ENCODE peak calls at places on chromosomes 11 and 22, in ten cellular contexts. H is AG10803, R is DND-41, Z is brain microvascular endothelial cell, I is fibroblast of lung, E is GM12865, T is B cell, A is fibroblast of the aortic adventitia, F is H9, L is stomach. S is an unnamed sample.

GRCh38 chr11:64021742-64022067 is 14.0 kb upstream of the FLRT1 start:
- DNase-seq in H (no peak), R (no peak), Z (no peak), I (no peak), E (no peak), T (no peak), A (no peak), F (peak), L (no peak), S (no peak)

GRCh38 chr11:30789270-30789669 is 203.1 kb upstream of the MPPED2 start:
- DNase-seq in H (peak), R (no peak), Z (no peak), I (peak), E (no peak), T (no peak), A (no peak), F (no peak), L (no peak), S (no peak)

GRCh38 chr11:7657306-7658025 is 15.8 kb downstream of the CYB5R2 start:
- DNase-seq in H (peak), R (no peak), Z (peak), I (peak), E (peak), T (no peak), A (peak), F (peak), L (peak), S (peak)

GRCh38 chr11:69513663-69514062 is 32.2 kb downstream of the LINC01488 start:
- DNase-seq in H (no peak), R (no peak), Z (no peak), I (no peak), E (no peak), T (no peak), A (no peak), F (no peak), L (no peak), S (no peak)

GRCh38 chr22:25930710-25931353 is 188.8 kb downstream of the MYO18B start:
- DNase-seq in H (no peak), R (no peak), Z (no peak), I (no peak), E (no peak), T (no peak), A (no peak), F (no peak), L (no peak), S (no peak)

GRCh38 chr11:69594481-69594880 is 46.5 kb upstream of the CCND1 start:
- DNase-seq in H (no peak), R (no peak), Z (no peak), I (no peak), E (no peak), T (no peak), A (no peak), F (no peak), L (no peak), S (no peak)

GRCh38 chr11:19164230-19164855 is 37.4 kb downstream of the CSRP3 start:
- DNase-seq in H (no peak), R (no peak), Z (no peak), I (no peak), E (no peak), T (no peak), A (no peak), F (no peak), L (no peak), S (no peak)

GRCh38 chr11:17544181-17544622 is at the start of gene USH1C:
- DNase-seq in H (no peak), R (no peak), Z (no peak), I (no peak), E (no peak), T (no peak), A (no peak), F (peak), L (peak), S (no peak)

GRCh38 chr11:19786644-19787043 is 74.0 kb downstream of the NAV2 start:
- DNase-seq in H (no peak), R (no peak), Z (no peak), I (no peak), E (no peak), T (no peak), A (no peak), F (no peak), L (no peak), S (no peak)

GRCh38 chr11:93905384-93905783 is 55.0 kb upstream of the VSTM5 start:
- DNase-seq in H (peak), R (no peak), Z (peak), I (peak), E (no peak), T (no peak), A (peak), F (no peak), L (no peak), S (no peak)

GRCh38 chr11:130165601-130166456 is 6.2 kb downstream of the ST14 start:
- DNase-seq in H (no peak), R (no peak), Z (no peak), I (no peak), E (no peak), T (no peak), A (no peak), F (no peak), L (no peak), S (no peak)

GRCh38 chr22:46803031-46803880 is 40.8 kb downstream of the TBC1D22A start:
- DNase-seq in H (no peak), R (peak), Z (no peak), I (peak), E (peak), T (peak), A (peak), F (peak), L (peak), S (peak)

GRCh38 chr11:46402957-46403902 is 11.7 kb upstream of the CHRM4 start:
- DNase-seq in H (no peak), R (no peak), Z (no peak), I (no peak), E (no peak), T (no peak), A (no peak), F (no peak), L (no peak), S (no peak)

GRCh38 chr11:827146-827860 is 416 bp upstream of the CRACR2B start:
- DNase-seq in H (no peak), R (no peak), Z (no peak), I (no peak), E (peak), T (no peak), A (no peak), F (peak), L (peak), S (peak)

GRCh38 chr11:40445391-40445790 is 1014.1 kb downstream of the LRRC4C start:
- DNase-seq in H (peak), R (no peak), Z (no peak), I (peak), E (no peak), T (no peak), A (no peak), F (no peak), L (no peak), S (no peak)

GRCh38 chr11:114059278-114059983 is at the start of gene ZBTB16:
- DNase-seq in H (no peak), R (no peak), Z (no peak), I (no peak), E (no peak), T (peak), A (no peak), F (peak), L (peak), S (peak)

GRCh38 chr11:64751136-64751535 is 7.2 kb upstream of the RASGRP2 start:
- DNase-seq in H (no peak), R (no peak), Z (no peak), I (no peak), E (no peak), T (no peak), A (no peak), F (no peak), L (no peak), S (no peak)

GRCh38 chr11:56716379-56716854 is 17.5 kb downstream of the OR9G1 start:
- DNase-seq in H (no peak), R (no peak), Z (no peak), I (no peak), E (peak), T (no peak), A (no peak), F (no peak), L (no peak), S (no peak)

GRCh38 chr11:9570313-9570712 is 3.2 kb upstream of the WEE1 start:
- DNase-seq in H (no peak), R (no peak), Z (no peak), I (no peak), E (no peak), T (no peak), A (no peak), F (no peak), L (no peak), S (no peak)

GRCh38 chr11:9569588-9570164 is 3.8 kb upstream of the WEE1 start:
- DNase-seq in H (no peak), R (no peak), Z (no peak), I (no peak), E (no peak), T (no peak), A (no peak), F (no peak), L (no peak), S (no peak)

GRCh38 chr11:9571766-9572120 is 1.7 kb upstream of the WEE1 start:
- DNase-seq in H (no peak), R (no peak), Z (no peak), I (no peak), E (no peak), T (no peak), A (no peak), F (no peak), L (no peak), S (no peak)

GRCh38 chr11:9573054-9573774 is at the start of gene WEE1:
- DNase-seq in H (peak), R (peak), Z (peak), I (peak), E (peak), T (peak), A (peak), F (peak), L (peak), S (peak)

DNA sequence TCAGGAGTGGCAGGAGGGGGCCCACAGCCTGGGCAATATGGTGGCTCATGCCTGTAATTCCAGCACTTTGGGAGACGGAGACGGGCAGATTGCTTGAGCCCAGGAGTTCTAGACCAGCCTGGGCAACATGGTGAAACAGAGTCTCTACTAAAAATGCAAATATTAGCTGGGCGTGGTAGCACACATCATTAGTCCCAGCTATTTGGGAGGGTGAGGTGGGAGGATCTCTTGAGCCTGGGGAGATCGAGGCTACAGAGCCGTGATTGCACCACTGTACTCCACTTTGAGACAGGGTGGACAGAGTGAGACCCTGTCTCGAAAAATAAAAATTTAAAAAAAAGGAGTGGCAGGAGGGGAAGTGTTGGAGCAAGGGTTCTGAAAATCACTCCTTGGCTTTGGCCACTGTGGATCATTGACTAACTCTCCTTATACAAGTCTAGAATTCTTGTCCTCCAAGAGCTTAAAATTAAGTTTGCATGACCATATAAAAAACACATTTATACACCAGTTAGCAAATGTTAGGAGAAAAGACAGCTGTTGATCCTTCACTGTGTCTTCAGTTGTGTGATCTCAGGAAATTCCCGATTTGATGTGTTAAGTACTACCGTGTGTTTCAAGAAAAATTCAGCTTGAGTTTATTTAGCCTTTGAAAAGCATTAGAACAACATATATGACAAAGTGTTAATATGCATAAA is 2.3 kb upstream of the WEE1 start:
- DNase-seq in H (no peak), R (no peak), Z (no peak), I (no peak), E (no peak), T (no peak), A (no peak), F (no peak), L (no peak), S (no peak)
- TF ChIP-seq CTCF in H (no peak), R (no peak), Z (no peak), I (no peak), E (no peak), T (no peak), A (no peak), F (no peak), L (no peak), S (no peak)

GRCh38 chr11:118882489-118882888 is 1.2 kb upstream of the CXCR5 start:
- DNase-seq in H (peak), R (no peak), Z (no peak), I (no peak), E (no peak), T (no peak), A (no peak), F (no peak), L (no peak), S (no peak)

GRCh38 chr11:118884613-118885274 is 1.1 kb downstream of the CXCR5 start:
- DNase-seq in H (no peak), R (no peak), Z (no peak), I (no peak), E (no peak), T (no peak), A (no peak), F (no peak), L (no peak), S (no peak)

GRCh38 chr11:118883004-118883367 is 706 bp upstream of the CXCR5 start:
- DNase-seq in H (no peak), R (no peak), Z (no peak), I (no peak), E (no peak), T (no peak), A (no peak), F (no peak), L (no peak), S (no peak)

GRCh38 chr11:118885319-118885718 is 1.6 kb downstream of the CXCR5 start:
- DNase-seq in H (no peak), R (no peak), Z (no peak), I (no peak), E (no peak), T (no peak), A (no peak), F (no peak), L (no peak), S (no peak)

DNA sequence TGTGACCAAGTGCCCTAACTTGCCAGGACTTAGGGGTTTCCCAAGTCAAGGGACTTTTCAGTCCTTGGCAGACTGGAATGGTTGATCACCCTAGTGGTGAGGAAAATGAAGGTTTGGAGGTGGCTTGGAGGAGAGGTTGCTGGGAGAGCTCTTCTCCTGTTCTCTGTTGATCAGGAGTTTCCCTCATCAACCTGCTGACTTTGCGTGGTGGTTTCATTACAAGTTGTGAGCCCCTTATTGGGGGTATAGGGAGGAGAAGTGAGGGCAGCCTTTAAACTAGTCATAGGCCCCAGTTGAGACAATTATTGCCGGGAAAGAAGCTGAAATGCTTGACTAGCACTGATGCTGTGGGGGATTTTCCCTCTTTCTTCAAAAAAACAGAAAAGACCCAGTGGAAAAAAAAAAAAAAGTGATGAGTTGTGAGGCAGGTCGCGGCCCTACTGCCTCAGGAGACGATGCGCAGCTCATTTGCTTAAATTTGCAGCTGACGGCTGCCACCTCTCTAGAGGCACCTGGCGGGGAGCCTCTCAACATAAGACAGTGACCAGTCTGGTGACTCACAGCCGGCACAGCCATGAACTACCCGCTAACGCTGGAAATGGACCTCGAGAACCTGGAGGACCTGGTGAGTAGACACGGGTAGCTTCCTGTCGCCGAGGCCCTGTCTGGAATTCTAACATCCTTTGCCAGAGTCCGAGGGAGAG is at the start of gene CXCR5:
- DNase-seq in H (no peak), R (no peak), Z (peak), I (peak), E (peak), T (peak), A (no peak), F (no peak), L (no peak), S (peak)
- TF ChIP-seq CTCF in H (no peak), R (no peak), Z (peak), I (no peak), E (peak), T (peak), A (no peak), F (peak), L (no peak), S (no peak)

GRCh38 chr22:50236731-50237409 is 8.0 kb downstream of the TUBGCP6 start:
- DNase-seq in H (no peak), R (no peak), Z (no peak), I (no peak), E (peak), T (no peak), A (peak), F (no peak), L (no peak), S (no peak)
- TF ChIP-seq CTCF in H (peak), R (peak), Z (peak), I (peak), E (peak), T (peak), A (peak), F (peak), L (peak), S (peak)

DNA sequence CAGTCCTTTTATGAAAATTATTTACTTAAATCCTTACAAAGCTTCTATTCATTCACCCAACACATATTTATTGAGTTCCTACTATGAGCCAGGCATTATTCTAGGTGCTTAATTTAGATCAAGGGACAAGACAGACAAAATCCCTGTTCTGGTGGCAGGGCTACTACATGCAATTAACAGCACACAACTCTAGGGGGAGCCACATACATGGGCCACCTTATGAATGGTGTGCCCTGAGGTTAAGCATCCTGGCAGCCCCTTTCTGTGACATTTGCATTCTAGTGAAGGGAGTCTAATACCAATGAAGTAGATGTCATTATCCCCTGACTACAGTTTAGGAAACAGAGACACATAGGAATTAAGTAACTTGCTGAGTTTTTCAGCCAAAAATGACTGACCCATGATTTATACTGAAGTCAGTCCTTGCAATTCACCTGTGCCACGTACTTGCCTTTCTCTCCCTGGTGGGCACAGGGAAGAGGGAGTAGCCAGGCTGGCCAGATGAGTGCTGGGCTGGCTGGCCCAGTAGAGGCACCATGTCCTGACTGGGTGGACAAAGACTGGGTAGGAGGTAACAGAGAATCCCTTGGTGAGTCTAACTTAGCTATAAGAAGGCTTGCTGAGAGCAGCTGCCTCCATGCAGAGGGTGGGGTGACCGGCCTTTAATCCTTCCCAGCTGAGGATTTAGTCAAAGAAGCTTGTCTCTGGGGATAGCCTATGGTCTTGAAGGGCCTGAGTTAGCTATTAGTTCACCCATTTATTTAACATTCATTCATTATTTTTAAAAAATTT is 52.0 kb upstream of the ELF5 start:
- DNase-seq in H (no peak), R (peak), Z (no peak), I (no peak), E (peak), T (no peak), A (no peak), F (peak), L (no peak), S (peak)
- TF ChIP-seq CTCF in H (peak), R (peak), Z (peak), I (peak), E (peak), T (peak), A (peak), F (peak), L (peak), S (peak)